ENCODE peak calls at places on chromosomes 12 and 14, in five cellular contexts. B is progenitor cell of endocrine pancreas, Q is GM12878, V is A549, T is left ventricle myocardium inferior. C is an unnamed sample.

GRCh38 chr12:125166046-125166445 is 100.8 kb downstream of the AACS start:
- DNase-seq in B (no peak), Q (no peak), V (no peak), T (no peak), C (no peak)

GRCh38 chr12:1594045-1594294 is 411 bp downstream of the FBXL14 start:
- DNase-seq in B (peak; percentile 48), Q (no peak), V (peak; percentile 67), T (peak; percentile 76), C (no peak)

GRCh38 chr14:38877744-38878388 is 225.2 kb downstream of the SEC23A start:
- DNase-seq in B (no peak), Q (no peak), V (no peak), T (no peak), C (no peak)

GRCh38 chr12:108356902-108357806 is 18.0 kb upstream of the CMKLR1 start:
- DNase-seq in B (no peak), Q (no peak), V (no peak), T (no peak), C (no peak)

GRCh38 chr12:121033625-121034349 is 5.3 kb downstream of the OASL start:
- DNase-seq in B (no peak), Q (peak; percentile 38), V (peak; percentile 60), T (no peak), C (peak; percentile 57)

GRCh38 chr14:34355584-34356266 is 106.3 kb downstream of the SPTSSA start:
- DNase-seq in B (no peak), Q (no peak), V (no peak), T (no peak), C (no peak)

GRCh38 chr14:30225171-30225570 is 297.5 kb upstream of the PRKD1 start:
- DNase-seq in B (no peak), Q (no peak), V (no peak), T (no peak), C (no peak)

GRCh38 chr14:60111732-60112131 is 20.0 kb downstream of the PCNX4 start:
- DNase-seq in B (no peak), Q (no peak), V (no peak), T (no peak), C (no peak)

GRCh38 chr12:110245278-110245868 is 35.7 kb upstream of the ATP2A2 start:
- DNase-seq in B (no peak), Q (no peak), V (peak; percentile 73), T (peak; percentile 54), C (peak; percentile 45)

GRCh38 chr14:90693413-90693812 is 122.8 kb downstream of the TTC7B start:
- DNase-seq in B (no peak), Q (no peak), V (no peak), T (no peak), C (no peak)

GRCh38 chr14:102949062-102949800 is 26.8 kb downstream of the AMN start:
- DNase-seq in B (no peak), Q (no peak), V (peak; percentile 35), T (no peak), C (peak; percentile 38)

GRCh38 chr14:20472566-20473206 is 3.5 kb downstream of the PNP start:
- DNase-seq in B (no peak), Q (no peak), V (no peak), T (no peak), C (no peak)

GRCh38 chr14:20469890-20470858 is 968 bp downstream of the PNP start:
- DNase-seq in B (no peak), Q (no peak), V (peak; percentile 71), T (no peak), C (peak; percentile 44)

GRCh38 chr14:20468773-20469241 is 399 bp upstream of the PNP start:
- DNase-seq in B (no peak), Q (no peak), V (no peak), T (no peak), C (no peak)

GRCh38 chr14:20469242-20469889 is at the start of gene PNP:
- DNase-seq in B (peak; percentile 77), Q (peak; percentile 65), V (peak; percentile 92), T (peak; percentile 84), C (peak; percentile 85)
- TF ChIP-seq CTCF in B (no peak), Q (no peak), V (no peak), T (no peak), C (no peak)

GRCh38 chr12:131757111-131757510 is 46.2 kb downstream of the SFSWAP start:
- DNase-seq in B (no peak), Q (no peak), V (no peak), T (no peak), C (no peak)

GRCh38 chr12:131756441-131756840 is 45.6 kb downstream of the SFSWAP start:
- DNase-seq in B (no peak), Q (no peak), V (no peak), T (no peak), C (no peak)

GRCh38 chr12:131753757-131754156 is 42.9 kb downstream of the SFSWAP start:
- DNase-seq in B (no peak), Q (no peak), V (no peak), T (no peak), C (no peak)

GRCh38 chr12:131754184-131754583 is 43.3 kb downstream of the SFSWAP start:
- DNase-seq in B (no peak), Q (no peak), V (no peak), T (no peak), C (no peak)

DNA sequence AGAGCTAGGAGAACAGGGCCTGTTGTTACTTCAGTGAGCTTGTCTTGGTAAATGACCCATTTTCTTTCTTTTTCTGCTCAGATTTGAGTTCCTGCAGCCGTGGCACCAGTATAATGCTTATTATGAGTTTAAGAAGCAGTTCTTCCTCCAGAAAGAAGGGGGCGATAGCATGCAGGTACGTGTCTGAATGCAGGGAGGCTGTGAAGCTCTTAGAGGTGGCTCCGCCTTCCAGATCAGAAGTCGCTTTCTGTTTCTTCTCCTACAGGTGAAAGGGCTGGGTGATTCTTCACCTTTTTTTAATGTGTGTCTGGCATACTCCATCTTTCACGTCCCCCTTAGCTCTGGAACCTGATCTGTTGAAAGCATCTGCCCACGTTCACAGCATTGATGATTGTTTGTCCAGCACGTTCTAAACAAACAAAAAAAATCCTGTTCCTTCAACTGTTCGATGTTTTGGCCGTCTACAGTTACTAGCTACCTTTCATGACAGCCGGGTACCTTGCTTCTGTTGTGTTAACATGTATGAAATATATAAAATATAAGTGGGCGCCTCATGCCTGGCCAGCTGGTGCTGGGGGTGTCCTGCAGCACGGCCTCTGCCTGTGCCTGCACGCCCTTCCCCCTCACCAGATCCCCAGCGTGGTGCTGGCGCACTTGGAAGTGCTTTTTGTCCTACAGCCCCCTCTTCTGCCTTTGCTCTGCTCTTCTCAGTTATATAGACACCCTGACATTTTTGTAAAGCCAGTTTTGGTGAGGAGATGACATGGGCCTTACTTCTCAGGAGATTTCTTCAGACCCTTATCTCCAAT is 44.6 kb downstream of the SFSWAP start:
- DNase-seq in B (no peak), Q (no peak), V (peak; percentile 78), T (no peak), C (no peak)
- TF ChIP-seq CTCF in B (peak; percentile 47), Q (peak; percentile 53), V (no peak), T (peak; percentile 33), C (peak; percentile 34)

DNA sequence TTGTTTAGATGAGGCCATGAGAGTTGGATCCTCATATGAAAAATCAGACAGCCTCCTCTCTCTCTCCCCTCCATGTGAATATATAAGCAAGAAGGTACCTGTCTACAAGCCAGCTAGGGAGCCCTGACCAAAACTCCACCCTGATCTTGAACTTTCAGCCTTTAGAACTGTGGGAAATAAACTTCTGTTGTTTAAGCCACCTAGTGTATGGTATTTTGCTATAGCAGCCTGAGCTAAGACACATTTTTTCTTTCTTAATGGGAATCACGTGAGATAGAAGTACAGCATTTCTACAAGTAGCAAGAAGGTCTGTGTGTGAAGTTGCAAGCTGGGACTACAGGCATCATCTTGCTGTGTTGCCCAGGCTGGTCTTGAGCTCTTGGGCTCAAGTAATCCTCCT is 16.3 kb upstream of the ABHD12B start:
- DNase-seq in B (no peak), Q (no peak), V (peak; percentile 25), T (no peak), C (no peak)
- TF ChIP-seq CTCF in B (no peak), Q (no peak), V (no peak), T (no peak), C (no peak)

GRCh38 chr12:54572881-54573280 is 15.6 kb downstream of the PPP1R1A start:
- DNase-seq in B (no peak), Q (no peak), V (peak; percentile 34), T (no peak), C (no peak)
- TF ChIP-seq CTCF in B (no peak), Q (no peak), V (no peak), T (no peak), C (no peak)

GRCh38 chr14:56715938-56716337 is 94.3 kb downstream of the OTX2 start:
- DNase-seq in B (no peak), Q (no peak), V (no peak), T (no peak), C (no peak)
- TF ChIP-seq CTCF in B (peak; percentile 39), Q (no peak), V (no peak), T (no peak), C (no peak)

C was measured in CD4-positive, alpha-beta T cell.